ENCODE peak calls at places on chromosomes 13 and 19, in ten cellular contexts. F is NB4, L is HFF-Myc, E is MCF 10A, J is PC-9, P is cardiac muscle cell, C is AG09319, A is H9, D is WERI-Rb-1, U is psoas muscle. V is an unnamed sample.

GRCh38 chr13:82962422-82962821 is 919.9 kb downstream of the SLITRK1 start:
- DNase-seq in A (no peak), F (no peak), U (no peak), J (no peak), P (no peak), E (no peak), C (no peak), L (no peak), D (no peak), V (no peak)

GRCh38 chr19:16509141-16510061 is 13.2 kb downstream of the C19orf44 start:
- DNase-seq in L (no peak), U (no peak), J (no peak), E (no peak), A (no peak), F (no peak), P (no peak), D (peak), C (no peak), V (no peak)

GRCh38 chr13:74871671-74872070 is 610.3 kb downstream of the TBC1D4 start:
- DNase-seq in A (no peak), L (peak), E (no peak), F (no peak), D (no peak), U (no peak), J (no peak), C (no peak), P (no peak), V (peak)

GRCh38 chr13:106423530-106423929 is 111.9 kb downstream of the EFNB2 start:
- DNase-seq in D (no peak), L (no peak), E (no peak), U (no peak), F (no peak), C (no peak), A (no peak), J (no peak), P (no peak), V (no peak)

GRCh38 chr13:51614350-51614786 is 30.1 kb downstream of the WDFY2 start:
- DNase-seq in A (no peak), D (no peak), P (no peak), U (peak), L (no peak), E (no peak), F (no peak), J (no peak), C (no peak), V (no peak)

GRCh38 chr19:44951179-44952159 is 3.7 kb upstream of the CLPTM1 start:
- DNase-seq in D (peak), C (peak), E (peak), P (peak), J (peak), F (peak), A (peak), U (peak), L (peak), V (peak)

GRCh38 chr13:45681101-45681500 is 21.0 kb upstream of the CBY2 start:
- DNase-seq in E (no peak), D (no peak), J (no peak), U (no peak), L (no peak), P (no peak), C (no peak), F (no peak), A (no peak), V (no peak)

GRCh38 chr19:507286-508203 is at the start of gene TPGS1:
- DNase-seq in D (peak), U (peak), F (peak), P (peak), J (peak), E (peak), C (peak), L (no peak), A (peak), V (no peak)

GRCh38 chr13:84118845-84119409 is 236.7 kb upstream of the SLITRK1 start:
- DNase-seq in E (no peak), J (no peak), F (no peak), C (no peak), A (no peak), D (no peak), P (no peak), L (no peak), U (no peak), V (no peak)

GRCh38 chr19:22545751-22546150 is 88.4 kb upstream of the ZNF492 start:
- DNase-seq in L (peak), E (peak), J (no peak), C (no peak), P (no peak), U (no peak), F (peak), D (peak), A (no peak), V (no peak)

GRCh38 chr13:49356224-49356623 is 87.6 kb downstream of the CAB39L start:
- DNase-seq in P (no peak), F (no peak), C (peak), L (no peak), A (no peak), U (no peak), D (no peak), J (no peak), E (no peak), V (no peak)

GRCh38 chr19:39599116-39599515 is 3.2 kb upstream of the LGALS13 start:
- DNase-seq in J (no peak), L (peak), D (no peak), E (peak), F (peak), C (no peak), A (no peak), P (peak), U (no peak), V (peak)

GRCh38 chr19:41195675-41196497 is 2.9 kb downstream of the CYP2S1 start:
- DNase-seq in P (no peak), C (no peak), A (no peak), D (no peak), J (no peak), U (no peak), L (no peak), F (no peak), E (no peak), V (no peak)

GRCh38 chr13:37085656-37086055 is 19.8 kb downstream of the CSNK1A1L start:
- DNase-seq in L (no peak), E (no peak), J (no peak), P (no peak), A (no peak), D (no peak), F (no peak), U (no peak), C (no peak), V (no peak)

GRCh38 chr13:21355304-21355703 is 103.8 kb downstream of the ZDHHC20 start:
- DNase-seq in F (no peak), C (no peak), U (no peak), L (no peak), D (no peak), P (no peak), J (no peak), E (no peak), A (peak), V (no peak)

GRCh38 chr19:3785938-3786824 is at the start of gene MATK:
- DNase-seq in U (no peak), P (no peak), E (no peak), L (no peak), D (no peak), F (peak), C (no peak), A (no peak), J (no peak), V (no peak)

GRCh38 chr19:3358919-3359849 is 7.2 kb upstream of the NFIC start:
- DNase-seq in L (no peak), D (peak), P (peak), C (no peak), E (peak), F (peak), U (peak), A (no peak), J (no peak), V (no peak)

GRCh38 chr13:101473458-101473857 is 21.0 kb downstream of the ITGBL1 start:
- DNase-seq in P (no peak), A (no peak), E (peak), J (no peak), L (no peak), D (no peak), F (no peak), C (peak), U (no peak), V (peak)

GRCh38 chr13:101475536-101475935 is 23.1 kb downstream of the ITGBL1 start:
- DNase-seq in F (no peak), L (no peak), U (no peak), J (no peak), D (no peak), E (no peak), A (no peak), C (no peak), P (no peak), V (no peak)

DNA sequence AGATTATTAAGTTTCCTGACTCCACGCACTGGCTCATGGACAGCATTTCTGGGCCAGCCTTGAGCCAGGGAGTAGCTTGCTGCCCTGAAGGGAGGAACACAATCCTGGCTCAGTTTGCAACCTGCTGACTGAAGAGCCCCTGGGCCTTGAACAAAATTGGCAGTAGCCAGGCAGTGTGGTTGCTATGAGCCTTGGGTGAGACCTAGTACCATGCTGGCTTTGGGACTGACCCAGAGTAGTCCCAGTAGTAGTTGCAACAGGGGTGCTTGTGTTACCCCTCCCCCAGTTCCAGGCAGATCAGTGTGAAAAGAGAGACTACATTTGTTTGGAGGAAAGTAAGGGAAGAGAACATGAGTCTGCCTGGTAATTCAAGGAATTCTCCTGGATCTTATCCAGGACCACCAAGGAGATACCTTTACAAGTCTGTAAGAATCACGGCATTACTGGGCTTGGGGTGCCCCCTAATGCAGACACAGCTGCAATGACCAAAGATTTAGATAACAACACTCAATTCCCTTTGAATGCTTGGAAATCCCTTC is 22.0 kb downstream of the ITGBL1 start:
- DNase-seq in D (peak), U (no peak), C (peak), J (no peak), F (peak), P (peak), L (peak), A (peak), E (peak), V (peak)
- TF ChIP-seq CTCF in D (peak), U (no peak), C (peak), J (peak), F (no peak), P (peak), L (peak), A (peak), E (peak), V (peak)

GRCh38 chr13:19601749-19602725 is 31.4 kb upstream of the MPHOSPH8 start:
- DNase-seq in F (peak), P (peak), A (peak), D (peak), C (no peak), E (peak), U (peak), J (peak), L (no peak), V (peak)
- TF ChIP-seq CTCF in F (no peak), P (no peak), A (peak), D (peak), C (no peak), E (no peak), U (peak), J (peak), L (no peak), V (peak)

GRCh38 chr19:51808333-51808986 is 13.5 kb downstream of the FPR3 start:
- DNase-seq in P (no peak), E (peak), F (no peak), A (no peak), D (no peak), U (no peak), J (no peak), L (peak), C (peak), V (peak)
- TF ChIP-seq CTCF in P (peak), E (peak), F (no peak), A (no peak), D (no peak), U (no peak), J (no peak), L (no peak), C (peak), V (no peak)

GRCh38 chr19:6714749-6715555 is 5.5 kb downstream of the C3 start:
- DNase-seq in E (no peak), P (no peak), A (no peak), L (no peak), D (no peak), U (no peak), J (no peak), F (no peak), C (no peak), V (no peak)

GRCh38 chr19:6718111-6718740 is 2.2 kb downstream of the C3 start:
- DNase-seq in F (no peak), J (no peak), L (no peak), C (no peak), E (no peak), D (no peak), P (no peak), A (peak), U (no peak), V (no peak)

GRCh38 chr19:6718741-6719539 is 1.5 kb downstream of the C3 start:
- DNase-seq in J (peak), L (no peak), E (peak), U (peak), C (no peak), P (peak), F (peak), D (peak), A (peak), V (no peak)

GRCh38 chr19:6717441-6717971 is 2.9 kb downstream of the C3 start:
- DNase-seq in C (no peak), A (peak), L (no peak), P (no peak), D (no peak), F (no peak), J (no peak), E (no peak), U (no peak), V (no peak)

DNA sequence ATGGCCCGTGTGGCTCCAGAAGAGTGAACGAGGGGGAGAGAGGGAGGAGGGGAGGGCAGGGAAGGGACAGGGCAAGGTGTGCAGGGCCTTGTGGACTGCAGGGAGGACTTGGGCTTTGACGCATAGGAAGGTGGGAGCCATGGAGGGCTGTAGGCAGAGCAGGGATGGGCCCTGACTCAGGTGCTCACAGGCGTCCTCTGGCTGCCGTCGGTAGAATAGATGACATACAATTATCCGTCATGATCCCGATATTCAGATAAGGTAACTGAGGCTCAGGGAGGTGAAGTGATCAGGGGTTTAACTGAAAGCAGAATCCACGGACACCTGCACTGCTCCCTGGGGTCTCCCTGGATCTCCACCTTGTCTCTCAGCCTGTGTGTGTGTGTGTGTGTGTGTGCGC is 3.4 kb downstream of the C3 start:
- DNase-seq in C (no peak), J (no peak), A (peak), P (no peak), D (no peak), L (no peak), U (no peak), E (no peak), F (no peak), V (no peak)
- TF ChIP-seq CTCF in C (no peak), J (no peak), A (peak), P (peak), D (peak), L (peak), U (no peak), E (no peak), F (no peak), V (no peak)

DNA sequence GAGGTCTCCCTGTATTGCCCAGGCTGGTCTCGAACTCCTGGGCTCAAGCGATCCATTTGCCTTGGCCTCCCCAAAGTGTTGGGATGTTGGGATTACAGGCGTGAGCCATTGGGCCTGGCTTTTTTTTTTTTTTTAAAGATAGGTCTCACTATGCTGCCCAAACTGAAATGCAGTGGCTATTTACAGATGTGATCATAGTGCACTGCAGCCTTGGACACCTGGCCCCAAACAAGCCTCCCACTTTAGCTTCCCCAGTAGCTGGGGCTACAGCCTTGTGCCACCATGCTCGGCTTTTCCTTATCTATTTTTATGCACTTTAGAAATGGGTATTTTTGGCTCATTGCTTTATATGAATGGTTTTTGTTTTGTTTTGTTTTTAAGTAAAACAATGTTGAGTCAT is 37.4 kb downstream of the LSM14A start:
- DNase-seq in D (no peak), L (no peak), U (no peak), J (no peak), P (no peak), A (no peak), C (no peak), F (no peak), E (no peak), V (no peak)
- TF ChIP-seq CTCF in D (no peak), L (no peak), U (no peak), J (no peak), P (no peak), A (no peak), C (no peak), F (no peak), E (no peak), V (no peak)

DNA sequence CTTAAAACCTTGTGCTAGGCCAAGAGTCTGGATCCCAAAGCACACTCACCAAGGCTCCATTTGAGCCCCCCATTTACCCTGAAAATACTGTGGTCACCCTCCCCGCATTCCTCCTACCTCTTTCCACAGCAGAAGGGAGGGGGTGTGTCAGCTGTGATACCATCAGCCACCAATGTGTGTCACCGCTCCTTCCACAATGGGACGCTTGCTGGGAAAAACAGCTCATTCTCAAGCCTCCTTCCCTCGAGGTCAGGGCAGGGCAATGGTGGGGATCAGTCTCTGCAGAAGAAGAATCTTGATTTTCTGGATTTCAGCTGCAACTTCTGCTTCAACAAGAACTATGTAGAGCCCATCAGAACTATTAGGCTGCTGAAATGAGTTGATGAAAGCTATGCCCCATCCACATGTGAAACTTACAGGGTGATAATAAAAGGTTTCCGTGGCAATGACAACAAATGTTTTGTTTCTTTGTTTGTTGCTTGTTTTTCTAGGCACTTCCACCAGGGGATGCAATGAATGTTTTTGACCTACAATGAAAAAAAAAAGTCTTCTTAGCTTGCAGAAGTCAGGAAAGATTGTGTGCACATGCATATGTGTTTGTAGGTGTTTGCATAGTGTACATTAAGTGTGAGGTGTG is 26.4 kb upstream of the ZNF507 start:
- DNase-seq in E (peak), F (peak), U (no peak), D (peak), C (no peak), L (no peak), J (no peak), A (peak), P (peak), V (no peak)
- TF ChIP-seq CTCF in E (no peak), F (no peak), U (no peak), D (peak), C (peak), L (no peak), J (peak), A (peak), P (peak), V (no peak)

DNA sequence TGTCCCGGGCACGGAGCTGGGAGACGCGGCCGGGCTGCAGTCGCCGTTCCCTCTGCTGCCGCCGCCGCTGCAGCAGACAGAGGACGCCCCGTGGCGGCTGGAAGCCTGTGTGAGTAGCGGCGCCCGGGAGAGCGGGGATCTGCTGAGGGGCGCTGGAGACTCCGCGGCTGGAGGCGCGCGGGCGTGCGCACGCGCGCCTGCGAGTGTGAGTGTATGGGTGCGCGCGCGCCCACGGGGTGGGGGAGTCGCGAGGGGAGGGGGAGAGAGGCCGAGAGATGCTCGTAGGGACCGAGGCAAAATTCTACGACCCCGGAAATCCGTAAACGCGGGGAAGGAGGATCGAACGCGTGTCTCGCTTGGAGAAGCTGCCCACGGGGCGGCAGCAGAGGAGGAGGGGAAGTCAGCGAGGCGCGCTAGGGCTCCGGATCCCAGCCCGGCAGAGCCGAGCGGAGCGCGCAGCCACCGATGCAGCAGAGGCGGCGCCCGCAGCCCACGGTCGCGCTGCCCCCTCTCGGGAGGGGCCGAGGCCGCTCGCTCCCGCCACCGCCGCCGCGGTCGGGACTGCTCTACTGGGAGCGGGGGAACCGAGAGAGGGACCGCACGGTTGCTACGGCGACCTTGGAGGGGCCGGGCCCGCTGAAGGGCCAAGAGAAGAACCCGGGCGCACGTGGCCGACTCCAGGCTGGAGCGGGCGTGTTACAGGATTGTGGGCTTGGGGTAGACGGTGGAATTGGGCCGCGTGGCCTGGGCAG is at the start of gene ENOX1:
- DNase-seq in A (peak), L (no peak), J (no peak), E (peak), C (no peak), U (peak), P (peak), D (peak), F (no peak), V (peak)
- TF ChIP-seq CTCF in A (peak), L (peak), J (no peak), E (peak), C (no peak), U (peak), P (peak), D (peak), F (no peak), V (peak)